ENCODE peak calls at places on chromosomes 2 and 18, in eight cellular contexts. W is neural crest cell, U is esophagus squamous epithelium, P is IMR-90, I is NB4, N is astrocyte, L is RWPE1, Y is body of pancreas. A is an unnamed sample.

GRCh38 chr2:164875334-164876205 is 33.9 kb upstream of the COBLL1 start:
- DNase-seq in W (no peak), U (no peak), P (no peak), I (no peak), N (no peak), L (no peak), Y (no peak), A (no peak)

GRCh38 chr2:29124504-29124903 is 9.3 kb downstream of the CLIP4 start:
- DNase-seq in W (no peak), U (no peak), P (no peak), I (no peak), N (no peak), L (no peak), Y (no peak), A (no peak)

GRCh38 chr2:128833628-128834027 is 515.0 kb upstream of the HS6ST1 start:
- DNase-seq in W (no peak), U (no peak), P (no peak), I (no peak), N (no peak), L (no peak), Y (no peak), A (no peak)

GRCh38 chr2:191836853-191837769 is 9.8 kb downstream of the CAVIN2 start:
- DNase-seq in W (no peak), U (no peak), P (peak), I (no peak), N (no peak), L (no peak), Y (no peak), A (no peak)

GRCh38 chr2:88919087-88919738 is 227.7 kb downstream of the RPIA start:
- DNase-seq in W (no peak), U (no peak), P (peak), I (peak), N (no peak), L (peak), Y (no peak), A (no peak)

GRCh38 chr18:44609210-44609941 is 71.3 kb upstream of the SETBP1 start:
- DNase-seq in W (no peak), U (no peak), P (no peak), I (no peak), N (no peak), L (no peak), Y (no peak), A (peak)

GRCh38 chr2:29130295-29130694 is 15.1 kb downstream of the CLIP4 start:
- DNase-seq in W (no peak), U (no peak), P (peak), I (peak), N (peak), L (peak), Y (peak), A (peak)

GRCh38 chr2:20126469-20126868 is 75.0 kb upstream of the LAPTM4A start:
- DNase-seq in W (no peak), U (no peak), P (no peak), I (no peak), N (no peak), L (no peak), Y (no peak), A (no peak)

GRCh38 chr2:189086710-189087109 is 92.9 kb downstream of the COL5A2 start:
- DNase-seq in W (no peak), U (no peak), P (peak), I (no peak), N (peak), L (peak), Y (no peak), A (peak)

GRCh38 chr2:11647834-11648600 is 22.0 kb downstream of the NTSR2 start:
- DNase-seq in W (no peak), U (no peak), P (no peak), I (no peak), N (peak), L (peak), Y (no peak), A (no peak)
- TF ChIP-seq CTCF in W (no peak), U (no peak), P (peak), I (no peak), N (peak), L (no peak), Y (no peak), A (peak)

GRCh38 chr18:48295586-48296311 is 113.4 kb downstream of the ZBTB7C start:
- DNase-seq in W (no peak), U (no peak), P (no peak), I (peak), N (no peak), L (no peak), Y (no peak), A (no peak)
- TF ChIP-seq CTCF in W (peak), U (no peak), P (no peak), I (peak), N (peak), L (no peak), Y (no peak), A (peak)

DNA sequence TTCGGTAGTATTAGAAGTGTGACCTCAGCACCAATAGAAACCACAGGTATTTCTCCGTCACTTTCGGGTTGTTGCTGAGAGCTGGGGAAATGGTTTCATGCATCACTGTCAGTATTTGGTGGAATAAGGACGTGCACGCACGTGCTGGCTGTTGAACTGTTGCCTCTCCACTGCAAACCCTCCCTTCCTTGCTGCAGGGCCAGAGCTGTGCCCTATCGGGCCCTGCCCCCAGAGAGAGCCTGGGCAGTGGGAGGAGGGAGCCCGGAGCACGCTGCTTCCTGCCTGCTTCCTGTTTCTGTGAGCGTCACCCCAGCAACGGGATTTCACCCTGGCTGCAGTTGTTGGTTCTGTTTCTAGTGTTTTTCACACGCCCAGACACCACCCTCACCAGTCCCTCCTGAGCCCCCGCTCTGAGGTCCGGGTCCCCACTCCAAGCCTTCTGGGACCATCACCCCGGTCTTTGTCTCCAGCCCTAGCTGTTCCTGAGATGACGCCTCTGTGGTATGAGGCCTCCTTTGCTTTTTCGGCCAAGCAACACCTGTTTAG is 47.4 kb downstream of the LRRFIP1 start:
- DNase-seq in W (peak), U (peak), P (peak), I (peak), N (peak), L (peak), Y (peak), A (peak)
- TF ChIP-seq CTCF in W (peak), U (peak), P (no peak), I (no peak), N (no peak), L (no peak), Y (peak), A (no peak)

GRCh38 chr18:6566338-6566911 is 151.7 kb upstream of the L3MBTL4 start:
- DNase-seq in W (no peak), U (no peak), P (no peak), I (no peak), N (no peak), L (peak), Y (no peak), A (peak)
- TF ChIP-seq CTCF in W (no peak), U (no peak), P (no peak), I (no peak), N (no peak), L (no peak), Y (no peak), A (no peak)

DNA sequence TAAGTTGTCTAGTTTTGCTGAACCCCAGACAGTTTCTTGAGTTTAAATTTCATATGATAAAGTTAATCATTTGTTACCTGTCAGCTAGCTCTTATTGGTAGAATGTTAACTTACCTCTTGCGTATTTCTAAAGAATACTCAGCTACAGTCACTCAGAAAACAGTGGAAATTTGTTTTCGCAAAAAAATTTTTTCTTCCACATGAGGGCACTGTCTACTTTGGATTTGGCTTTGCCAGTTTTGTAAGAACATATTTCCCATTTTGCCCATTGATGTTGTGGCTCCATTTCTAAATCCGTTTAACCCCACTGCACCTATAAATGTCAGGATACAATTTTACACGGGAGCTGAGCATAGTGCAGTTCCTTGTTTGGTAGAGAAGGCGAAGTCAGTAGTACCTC is 19.1 kb upstream of the GCFC2 start:
- DNase-seq in W (no peak), U (no peak), P (no peak), I (peak), N (no peak), L (no peak), Y (no peak), A (no peak)
- TF ChIP-seq CTCF in W (peak), U (no peak), P (peak), I (peak), N (peak), L (peak), Y (peak), A (peak)

GRCh38 chr2:219457784-219458369 is 23.2 kb downstream of the SPEG start:
- DNase-seq in W (no peak), U (no peak), P (no peak), I (peak), N (no peak), L (no peak), Y (no peak), A (no peak)
- TF ChIP-seq CTCF in W (no peak), U (no peak), P (no peak), I (peak), N (no peak), L (no peak), Y (no peak), A (peak)

A was measured in foreskin keratinocyte.